ENCODE peak calls at places on chromosome 14, in eight cellular contexts. One of them, this sample, is unnamed.
A peak's percentile ranks its signal among the peaks of the same experiment; 100 is the strongest.

GRCh38 chr14:81427348-81428058 is 27.4 kb upstream of the STON2 start:
- ATAC-seq in SK-N-SH treated with all-trans-retinoic acid at 6 μM for 48 hours: no peak
- ATAC-seq in left lung: peak; percentile 40
- ATAC-seq in effector memory CD8-positive, alpha-beta T cell: no peak
- ATAC-seq in right cardiac atrium: peak; percentile 64
- ATAC-seq in T-cell: no peak
- ATAC-seq in aorta: peak; percentile 35
- ATAC-seq in activated B cell treated with CpG ODN at 0.5 μM for 24 hours: no peak
- ATAC-seq in this sample: no peak

GRCh38 chr14:52086755-52087154 is 17.9 kb upstream of the NID2 start:
- ATAC-seq in SK-N-SH treated with all-trans-retinoic acid at 6 μM for 48 hours: no peak
- ATAC-seq in left lung: no peak
- ATAC-seq in effector memory CD8-positive, alpha-beta T cell: no peak
- ATAC-seq in right cardiac atrium: no peak
- ATAC-seq in T-cell: no peak
- ATAC-seq in aorta: no peak
- ATAC-seq in activated B cell treated with CpG ODN at 0.5 μM for 24 hours: no peak
- ATAC-seq in this sample: no peak

GRCh38 chr14:24132061-24132685 is 1.7 kb downstream of the FITM1 start:
- ATAC-seq in SK-N-SH treated with all-trans-retinoic acid at 6 μM for 48 hours: no peak
- ATAC-seq in left lung: no peak
- ATAC-seq in effector memory CD8-positive, alpha-beta T cell: no peak
- ATAC-seq in right cardiac atrium: no peak
- ATAC-seq in T-cell: peak; percentile 24
- ATAC-seq in aorta: no peak
- ATAC-seq in activated B cell treated with CpG ODN at 0.5 μM for 24 hours: no peak
- ATAC-seq in this sample: no peak

GRCh38 chr14:59871166-59871495 is 555 bp upstream of the RTN1 start:
- ATAC-seq in SK-N-SH treated with all-trans-retinoic acid at 6 μM for 48 hours: no peak
- ATAC-seq in left lung: no peak
- ATAC-seq in effector memory CD8-positive, alpha-beta T cell: no peak
- ATAC-seq in right cardiac atrium: no peak
- ATAC-seq in T-cell: no peak
- ATAC-seq in aorta: no peak
- ATAC-seq in activated B cell treated with CpG ODN at 0.5 μM for 24 hours: no peak
- ATAC-seq in this sample: no peak

GRCh38 chr14:30805284-30805683 is 69.1 kb upstream of the COCH start:
- ATAC-seq in SK-N-SH treated with all-trans-retinoic acid at 6 μM for 48 hours: no peak
- ATAC-seq in left lung: no peak
- ATAC-seq in effector memory CD8-positive, alpha-beta T cell: no peak
- ATAC-seq in right cardiac atrium: no peak
- ATAC-seq in T-cell: no peak
- ATAC-seq in aorta: no peak
- ATAC-seq in activated B cell treated with CpG ODN at 0.5 μM for 24 hours: no peak
- ATAC-seq in this sample: no peak

GRCh38 chr14:66361013-66361412 is 125.2 kb upstream of the CCDC196 start:
- ATAC-seq in SK-N-SH treated with all-trans-retinoic acid at 6 μM for 48 hours: no peak
- ATAC-seq in left lung: no peak
- ATAC-seq in effector memory CD8-positive, alpha-beta T cell: no peak
- ATAC-seq in right cardiac atrium: no peak
- ATAC-seq in T-cell: no peak
- ATAC-seq in aorta: no peak
- ATAC-seq in activated B cell treated with CpG ODN at 0.5 μM for 24 hours: no peak
- ATAC-seq in this sample: no peak

GRCh38 chr14:55689971-55690871 is 110.2 kb downstream of the KTN1 start:
- ATAC-seq in SK-N-SH treated with all-trans-retinoic acid at 6 μM for 48 hours: no peak
- ATAC-seq in left lung: no peak
- ATAC-seq in effector memory CD8-positive, alpha-beta T cell: no peak
- ATAC-seq in right cardiac atrium: no peak
- ATAC-seq in T-cell: no peak
- ATAC-seq in aorta: no peak
- ATAC-seq in activated B cell treated with CpG ODN at 0.5 μM for 24 hours: peak; percentile 37
- ATAC-seq in this sample: peak; percentile 43

GRCh38 chr14:53525608-53526007 is 372.5 kb upstream of the DDHD1 start:
- ATAC-seq in SK-N-SH treated with all-trans-retinoic acid at 6 μM for 48 hours: no peak
- ATAC-seq in left lung: no peak
- ATAC-seq in effector memory CD8-positive, alpha-beta T cell: no peak
- ATAC-seq in right cardiac atrium: no peak
- ATAC-seq in T-cell: no peak
- ATAC-seq in aorta: peak; percentile 59
- ATAC-seq in activated B cell treated with CpG ODN at 0.5 μM for 24 hours: no peak
- ATAC-seq in this sample: no peak

GRCh38 chr14:89372156-89372555 is 44.9 kb downstream of the FOXN3 start:
- ATAC-seq in SK-N-SH treated with all-trans-retinoic acid at 6 μM for 48 hours: peak; percentile 88
- ATAC-seq in left lung: no peak
- ATAC-seq in effector memory CD8-positive, alpha-beta T cell: no peak
- ATAC-seq in right cardiac atrium: no peak
- ATAC-seq in T-cell: no peak
- ATAC-seq in aorta: no peak
- ATAC-seq in activated B cell treated with CpG ODN at 0.5 μM for 24 hours: no peak
- ATAC-seq in this sample: no peak

GRCh38 chr14:59130472-59130871 is 58.0 kb upstream of the DAAM1 start:
- ATAC-seq in SK-N-SH treated with all-trans-retinoic acid at 6 μM for 48 hours: no peak
- ATAC-seq in left lung: no peak
- ATAC-seq in effector memory CD8-positive, alpha-beta T cell: no peak
- ATAC-seq in right cardiac atrium: no peak
- ATAC-seq in T-cell: no peak
- ATAC-seq in aorta: no peak
- ATAC-seq in activated B cell treated with CpG ODN at 0.5 μM for 24 hours: no peak
- ATAC-seq in this sample: no peak

GRCh38 chr14:51328942-51329350 is 88.9 kb downstream of the TMX1 start:
- ATAC-seq in SK-N-SH treated with all-trans-retinoic acid at 6 μM for 48 hours: no peak
- ATAC-seq in left lung: peak; percentile 27
- ATAC-seq in effector memory CD8-positive, alpha-beta T cell: no peak
- ATAC-seq in right cardiac atrium: peak; percentile 31
- ATAC-seq in T-cell: no peak
- ATAC-seq in aorta: peak; percentile 66
- ATAC-seq in activated B cell treated with CpG ODN at 0.5 μM for 24 hours: no peak
- ATAC-seq in this sample: no peak

GRCh38 chr14:51014086-51014485 is 69.8 kb upstream of the PYGL start:
- ATAC-seq in SK-N-SH treated with all-trans-retinoic acid at 6 μM for 48 hours: peak; percentile 82
- ATAC-seq in left lung: peak; percentile 91
- ATAC-seq in effector memory CD8-positive, alpha-beta T cell: no peak
- ATAC-seq in right cardiac atrium: peak; percentile 85
- ATAC-seq in T-cell: no peak
- ATAC-seq in aorta: peak; percentile 88
- ATAC-seq in activated B cell treated with CpG ODN at 0.5 μM for 24 hours: no peak
- ATAC-seq in this sample: no peak

This sample was measured in stimulated activated memory B cell treated with anti-CD40 and anti-IgM and Interleukin-4, amounts not matched to agents 10 μg/mL and 1 μg/mL and 100 μg/mL, for 72 hours.